ENCODE peak calls at places on chromosomes 16 and 17, in four cellular contexts. F is amniotic stem cell; Z is Peyer's patch; Y is activated naive CD4-positive, alpha-beta T cell treated with anti-CD3 and anti-CD28 coated beads, Interleukin-2, amount 50 U/mL, for 72 hours. K is an unnamed sample.

GRCh38 chr17:82970818-82971610 is 108.4 kb upstream of the METRNL start:
- DNase-seq in F (no peak), Z (no peak), Y (no peak), K (no peak)

GRCh38 chr16:31029272-31029671 is 4.1 kb upstream of the STX4 start:
- DNase-seq in F (no peak), Z (no peak), Y (no peak), K (no peak)

GRCh38 chr17:56112086-56112485 is 41.2 kb upstream of the ANKFN1 start:
- DNase-seq in F (no peak), Z (no peak), Y (no peak), K (no peak)

GRCh38 chr17:82006468-82007227 is 16.0 kb downstream of the CENPX start:
- DNase-seq in F (no peak), Z (no peak), Y (no peak), K (no peak)

GRCh38 chr17:43428524-43428923 is 29.7 kb downstream of the ARL4D start:
- DNase-seq in F (no peak), Z (no peak), Y (no peak), K (no peak)

GRCh38 chr17:3963214-3964201 is 729 bp downstream of the ATP2A3 start:
- DNase-seq in F (no peak), Z (peak), Y (peak), K (peak)

GRCh38 chr16:8199390-8199789 is 390.9 kb downstream of the TMEM114 start:
- DNase-seq in F (no peak), Z (no peak), Y (no peak), K (no peak)

GRCh38 chr17:81909966-81910839 is 996 bp downstream of the PCYT2 start:
- DNase-seq in F (no peak), Z (peak), Y (no peak), K (no peak)

GRCh38 chr17:19744922-19745757 is 3.0 kb downstream of the ALDH3A1 start:
- DNase-seq in F (no peak), Z (peak), Y (peak), K (peak)

GRCh38 chr16:68599586-68599985 is 45.5 kb upstream of the CDH3 start:
- DNase-seq in F (no peak), Z (no peak), Y (no peak), K (no peak)

GRCh38 chr17:17723354-17724261 is 42.4 kb downstream of the RAI1 start:
- DNase-seq in F (peak), Z (no peak), Y (peak), K (peak)

GRCh38 chr16:17744903-17745581 is 274.3 kb upstream of the XYLT1 start:
- DNase-seq in F (no peak), Z (no peak), Y (no peak), K (no peak)

GRCh38 chr16:4270091-4270490 is 2.7 kb downstream of the TFAP4 start:
- DNase-seq in F (no peak), Z (no peak), Y (no peak), K (no peak)

GRCh38 chr16:71777329-71777728 is 31.3 kb downstream of the AP1G1 start:
- DNase-seq in F (no peak), Z (no peak), Y (no peak), K (no peak)

GRCh38 chr17:81808778-81809555 is 5.0 kb downstream of the GCGR start:
- DNase-seq in F (no peak), Z (no peak), Y (no peak), K (no peak)

GRCh38 chr17:68004201-68004600 is 7.9 kb upstream of the C17orf58 start:
- DNase-seq in F (no peak), Z (no peak), Y (no peak), K (no peak)

GRCh38 chr16:53912155-53912554 is 208.2 kb downstream of the FTO start:
- DNase-seq in F (no peak), Z (no peak), Y (peak), K (no peak)

GRCh38 chr16:8958344-8958808 is 5.3 kb downstream of the USP7 start:
- DNase-seq in F (no peak), Z (no peak), Y (no peak), K (no peak)

GRCh38 chr16:74622005-74622404 is 15.1 kb upstream of the GLG1 start:
- DNase-seq in F (no peak), Z (no peak), Y (no peak), K (no peak)

GRCh38 chr16:60646631-60647030 is 1389.6 kb downstream of the CDH8 start:
- DNase-seq in F (no peak), Z (no peak), Y (no peak), K (no peak)

GRCh38 chr16:68644715-68645493 is at the start of gene CDH3:
- DNase-seq in F (no peak), Z (peak), Y (peak), K (no peak)

GRCh38 chr17:56884483-56885144 is 29.2 kb downstream of the TRIM25 start:
- DNase-seq in F (no peak), Z (no peak), Y (no peak), K (no peak)

GRCh38 chr17:62644487-62645173 is 17.2 kb downstream of the MRC2 start:
- DNase-seq in F (no peak), Z (no peak), Y (no peak), K (no peak)

GRCh38 chr17:77546772-77547201 is 406.0 kb downstream of the SEC14L1 start:
- DNase-seq in F (no peak), Z (no peak), Y (no peak), K (no peak)

GRCh38 chr17:28960256-28961106 is 9.2 kb upstream of the PHF12 start:
- DNase-seq in F (no peak), Z (no peak), Y (no peak), K (no peak)

GRCh38 chr16:4315185-4316102 is at the start of gene GLIS2:
- DNase-seq in F (peak), Z (no peak), Y (no peak), K (peak)

GRCh38 chr16:68754117-68754792 is 17.2 kb downstream of the CDH1 start:
- DNase-seq in F (no peak), Z (peak), Y (no peak), K (no peak)

GRCh38 chr17:57735707-57736106 is 9.4 kb downstream of the CCDC182 start:
- DNase-seq in F (no peak), Z (no peak), Y (no peak), K (no peak)

GRCh38 chr17:80035687-80035936 is at the start of gene TBC1D16:
- DNase-seq in F (no peak), Z (no peak), Y (no peak), K (no peak)

GRCh38 chr16:89060207-89060794 is 33.4 kb upstream of the ACSF3 start:
- DNase-seq in F (no peak), Z (no peak), Y (no peak), K (no peak)

GRCh38 chr16:52090080-52090479 is 456.9 kb downstream of the TOX3 start:
- DNase-seq in F (no peak), Z (no peak), Y (no peak), K (no peak)

GRCh38 chr17:64161380-64161779 is 31.4 kb upstream of the ERN1 start:
- DNase-seq in F (no peak), Z (no peak), Y (no peak), K (no peak)

GRCh38 chr17:229945-230235 is 48.4 kb upstream of the DOC2B start:
- DNase-seq in F (no peak), Z (no peak), Y (no peak), K (no peak)

GRCh38 chr16:61323456-61323855 is 712.8 kb downstream of the CDH8 start:
- DNase-seq in F (no peak), Z (no peak), Y (no peak), K (no peak)

GRCh38 chr16:68948230-68948910 is 105.0 kb downstream of the TANGO6 start:
- DNase-seq in F (no peak), Z (no peak), Y (no peak), K (no peak)

GRCh38 chr16:56370836-56371235 is 54.5 kb downstream of the AMFR start:
- DNase-seq in F (no peak), Z (no peak), Y (no peak), K (no peak)

GRCh38 chr17:75472119-75472518 is 15.7 kb downstream of the TMEM94 start:
- DNase-seq in F (no peak), Z (no peak), Y (no peak), K (no peak)

K was measured in stimulated activated naive CD4-positive, alpha-beta T cell.